ENCODE peak calls at places on chromosome 18, in seven cellular contexts. One of them, this sample, is unnamed.

GRCh38 chr18:46421973-46422551 is 235.0 kb downstream of the LOXHD1 start:
- DNase-seq in stomach: no peak
- DNase-seq in kidney epithelial cell: no peak
- DNase-seq in breast epithelium: no peak
- DNase-seq in BE2C: no peak
- DNase-seq in colonic mucosa: no peak
- DNase-seq in mucosa of descending colon: no peak
- DNase-seq in this sample: no peak

GRCh38 chr18:25044694-25045093 is 307.3 kb downstream of the ZNF521 start:
- DNase-seq in BE2C: no peak
- DNase-seq in stomach: no peak
- DNase-seq in mucosa of descending colon: no peak
- DNase-seq in kidney epithelial cell: no peak
- DNase-seq in breast epithelium: no peak
- DNase-seq in colonic mucosa: no peak
- DNase-seq in this sample: no peak

GRCh38 chr18:2918761-2919550 is 72.2 kb downstream of the EMILIN2 start:
- DNase-seq in colonic mucosa: peak; percentile 27
- DNase-seq in stomach: no peak
- DNase-seq in mucosa of descending colon: no peak
- DNase-seq in BE2C: no peak
- DNase-seq in breast epithelium: no peak
- DNase-seq in kidney epithelial cell: no peak
- DNase-seq in this sample: no peak

GRCh38 chr18:7317804-7318231 is 86.9 kb downstream of the LRRC30 start:
- DNase-seq in BE2C: no peak
- DNase-seq in kidney epithelial cell: peak; percentile 53
- DNase-seq in colonic mucosa: no peak
- DNase-seq in mucosa of descending colon: no peak
- DNase-seq in breast epithelium: no peak
- DNase-seq in stomach: no peak
- DNase-seq in this sample: no peak

GRCh38 chr18:35753306-35753910 is 171.9 kb downstream of the GALNT1 start:
- DNase-seq in mucosa of descending colon: no peak
- DNase-seq in BE2C: no peak
- DNase-seq in kidney epithelial cell: no peak
- DNase-seq in colonic mucosa: no peak
- DNase-seq in breast epithelium: no peak
- DNase-seq in stomach: no peak
- DNase-seq in this sample: no peak

GRCh38 chr18:44036500-44036899 is 644.2 kb upstream of the SETBP1 start:
- DNase-seq in stomach: peak; percentile 32
- DNase-seq in kidney epithelial cell: no peak
- DNase-seq in colonic mucosa: no peak
- DNase-seq in BE2C: peak; percentile 74
- DNase-seq in breast epithelium: no peak
- DNase-seq in mucosa of descending colon: no peak
- DNase-seq in this sample: no peak

GRCh38 chr18:47283476-47283875 is 32.0 kb upstream of the SKOR2 start:
- DNase-seq in breast epithelium: no peak
- DNase-seq in kidney epithelial cell: no peak
- DNase-seq in stomach: no peak
- DNase-seq in BE2C: no peak
- DNase-seq in mucosa of descending colon: no peak
- DNase-seq in colonic mucosa: no peak
- DNase-seq in this sample: no peak

GRCh38 chr18:2627821-2628276 is 27.7 kb upstream of the SMCHD1 start:
- DNase-seq in stomach: no peak
- DNase-seq in kidney epithelial cell: peak; percentile 31
- DNase-seq in colonic mucosa: no peak
- DNase-seq in mucosa of descending colon: no peak
- DNase-seq in breast epithelium: no peak
- DNase-seq in BE2C: no peak
- DNase-seq in this sample: no peak

GRCh38 chr18:33849731-33850130 is 271.7 kb downstream of the ASXL3 start:
- DNase-seq in kidney epithelial cell: no peak
- DNase-seq in stomach: no peak
- DNase-seq in breast epithelium: no peak
- DNase-seq in colonic mucosa: no peak
- DNase-seq in BE2C: no peak
- DNase-seq in mucosa of descending colon: no peak
- DNase-seq in this sample: no peak

GRCh38 chr18:35672897-35673296 is 91.4 kb downstream of the GALNT1 start:
- DNase-seq in mucosa of descending colon: no peak
- DNase-seq in stomach: no peak
- DNase-seq in kidney epithelial cell: no peak
- DNase-seq in breast epithelium: no peak
- DNase-seq in colonic mucosa: peak; percentile 69
- DNase-seq in BE2C: peak; percentile 6
- DNase-seq in this sample: no peak

GRCh38 chr18:36752929-36753865 is 75.6 kb downstream of the TPGS2 start:
- DNase-seq in stomach: no peak
- DNase-seq in breast epithelium: no peak
- DNase-seq in colonic mucosa: no peak
- DNase-seq in BE2C: no peak
- DNase-seq in mucosa of descending colon: no peak
- DNase-seq in kidney epithelial cell: no peak
- DNase-seq in this sample: no peak

GRCh38 chr18:10482985-10483949 is 28.8 kb downstream of the APCDD1 start:
- DNase-seq in stomach: no peak
- DNase-seq in mucosa of descending colon: no peak
- DNase-seq in BE2C: no peak
- DNase-seq in kidney epithelial cell: no peak
- DNase-seq in breast epithelium: no peak
- DNase-seq in colonic mucosa: peak; percentile 35
- DNase-seq in this sample: peak; percentile 68

GRCh38 chr18:48412339-48412929 is 3.3 kb upstream of the ZBTB7C start:
- DNase-seq in mucosa of descending colon: no peak
- DNase-seq in BE2C: peak; percentile 29
- DNase-seq in colonic mucosa: peak; percentile 41
- DNase-seq in kidney epithelial cell: no peak
- DNase-seq in breast epithelium: no peak
- DNase-seq in stomach: no peak
- DNase-seq in this sample: no peak

GRCh38 chr18:42922363-42922762 is 193.1 kb downstream of the RIT2 start:
- DNase-seq in BE2C: no peak
- DNase-seq in stomach: no peak
- DNase-seq in kidney epithelial cell: no peak
- DNase-seq in mucosa of descending colon: no peak
- DNase-seq in colonic mucosa: no peak
- DNase-seq in breast epithelium: no peak
- DNase-seq in this sample: no peak

GRCh38 chr18:37636831-37637230 is 71.2 kb upstream of the CELF4 start:
- DNase-seq in BE2C: no peak
- DNase-seq in colonic mucosa: no peak
- DNase-seq in mucosa of descending colon: no peak
- DNase-seq in breast epithelium: no peak
- DNase-seq in stomach: no peak
- DNase-seq in kidney epithelial cell: no peak
- DNase-seq in this sample: no peak

GRCh38 chr18:12656671-12657047 is 1.2 kb downstream of the SPIRE1 start:
- DNase-seq in stomach: no peak
- DNase-seq in breast epithelium: no peak
- DNase-seq in mucosa of descending colon: no peak
- DNase-seq in kidney epithelial cell: no peak
- DNase-seq in BE2C: no peak
- DNase-seq in colonic mucosa: no peak
- DNase-seq in this sample: no peak
- H3K36me3 ChIP-seq in stomach: no peaks in the 10 kb centered on the region
- H3K36me3 ChIP-seq in breast epithelium: no peaks in the 10 kb centered on the region
- H3K36me3 ChIP-seq in mucosa of descending colon: no peaks in the 10 kb centered on the region
- H3K36me3 ChIP-seq in kidney epithelial cell: no peaks in the 10 kb centered on the region
- H3K36me3 ChIP-seq in BE2C: no peaks in the 10 kb centered on the region
- H3K36me3 ChIP-seq in colonic mucosa: no peaks in the 10 kb centered on the region
- H3K36me3 ChIP-seq in this sample: no peaks in the 10 kb centered on the region

GRCh38 chr18:31591628-31592027 is at the start of gene TTR:
- DNase-seq in breast epithelium: no peak
- DNase-seq in kidney epithelial cell: no peak
- DNase-seq in colonic mucosa: no peak
- DNase-seq in stomach: peak; percentile 28
- DNase-seq in BE2C: no peak
- DNase-seq in mucosa of descending colon: no peak
- DNase-seq in this sample: no peak
- TF ChIP-seq CTCF in breast epithelium: no peak
- TF ChIP-seq CTCF in kidney epithelial cell: no peak
- TF ChIP-seq CTCF in colonic mucosa: no peak
- TF ChIP-seq CTCF in stomach: no peak
- TF ChIP-seq CTCF in BE2C: no peak
- TF ChIP-seq CTCF in mucosa of descending colon: no peak
- TF ChIP-seq CTCF in this sample: no peak

GRCh38 chr18:53644799-53645471 is 579.5 kb downstream of the MBD2 start:
- DNase-seq in kidney epithelial cell: no peak
- DNase-seq in stomach: no peak
- DNase-seq in colonic mucosa: no peak
- DNase-seq in BE2C: no peak
- DNase-seq in mucosa of descending colon: no peak
- DNase-seq in breast epithelium: no peak
- DNase-seq in this sample: no peak

GRCh38 chr18:53639696-53640095 is 584.8 kb downstream of the MBD2 start:
- DNase-seq in BE2C: no peak
- DNase-seq in stomach: no peak
- DNase-seq in mucosa of descending colon: no peak
- DNase-seq in kidney epithelial cell: no peak
- DNase-seq in colonic mucosa: no peak
- DNase-seq in breast epithelium: no peak
- DNase-seq in this sample: no peak
- H3K4me3 ChIP-seq in BE2C: no peak overlapping the region
- H3K4me3 ChIP-seq in stomach: no peak overlapping the region
- H3K4me3 ChIP-seq in mucosa of descending colon: no peak overlapping the region
- H3K4me3 ChIP-seq in kidney epithelial cell: no peak overlapping the region
- H3K4me3 ChIP-seq in colonic mucosa: no peak overlapping the region
- H3K4me3 ChIP-seq in breast epithelium: no peak overlapping the region
- H3K4me3 ChIP-seq in this sample: no peak overlapping the region

DNA sequence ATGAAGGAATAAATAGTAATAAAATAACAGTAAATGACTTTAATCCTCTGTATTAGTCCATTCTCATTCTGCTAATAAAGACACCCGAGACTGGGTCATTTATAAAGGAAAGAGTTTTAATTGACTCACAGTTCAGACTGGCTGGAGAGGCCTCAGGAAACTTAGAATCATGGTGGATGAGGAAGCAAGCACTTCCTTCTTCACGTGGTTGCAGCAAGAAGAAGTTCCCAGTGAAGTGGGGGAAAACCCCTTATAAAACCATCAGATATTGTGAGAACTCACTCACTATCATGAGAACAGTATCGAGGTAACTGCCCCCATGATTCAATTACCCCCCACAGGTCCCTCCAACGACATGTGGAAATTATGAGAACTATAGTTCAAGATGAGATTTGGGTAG is 727.9 kb upstream of the LINC00305 start:
- DNase-seq in colonic mucosa: no peak
- DNase-seq in kidney epithelial cell: no peak
- DNase-seq in breast epithelium: no peak
- DNase-seq in mucosa of descending colon: no peak
- DNase-seq in BE2C: no peak
- DNase-seq in stomach: no peak
- DNase-seq in this sample: no peak
- H3K36me3 ChIP-seq in colonic mucosa: no peaks in the 10 kb centered on the region
- H3K36me3 ChIP-seq in kidney epithelial cell: no peaks in the 10 kb centered on the region
- H3K36me3 ChIP-seq in breast epithelium: no peaks in the 10 kb centered on the region
- H3K36me3 ChIP-seq in mucosa of descending colon: no peaks in the 10 kb centered on the region
- H3K36me3 ChIP-seq in BE2C: no peaks in the 10 kb centered on the region
- H3K36me3 ChIP-seq in stomach: no peaks in the 10 kb centered on the region
- H3K36me3 ChIP-seq in this sample: no peaks in the 10 kb centered on the region

DNA sequence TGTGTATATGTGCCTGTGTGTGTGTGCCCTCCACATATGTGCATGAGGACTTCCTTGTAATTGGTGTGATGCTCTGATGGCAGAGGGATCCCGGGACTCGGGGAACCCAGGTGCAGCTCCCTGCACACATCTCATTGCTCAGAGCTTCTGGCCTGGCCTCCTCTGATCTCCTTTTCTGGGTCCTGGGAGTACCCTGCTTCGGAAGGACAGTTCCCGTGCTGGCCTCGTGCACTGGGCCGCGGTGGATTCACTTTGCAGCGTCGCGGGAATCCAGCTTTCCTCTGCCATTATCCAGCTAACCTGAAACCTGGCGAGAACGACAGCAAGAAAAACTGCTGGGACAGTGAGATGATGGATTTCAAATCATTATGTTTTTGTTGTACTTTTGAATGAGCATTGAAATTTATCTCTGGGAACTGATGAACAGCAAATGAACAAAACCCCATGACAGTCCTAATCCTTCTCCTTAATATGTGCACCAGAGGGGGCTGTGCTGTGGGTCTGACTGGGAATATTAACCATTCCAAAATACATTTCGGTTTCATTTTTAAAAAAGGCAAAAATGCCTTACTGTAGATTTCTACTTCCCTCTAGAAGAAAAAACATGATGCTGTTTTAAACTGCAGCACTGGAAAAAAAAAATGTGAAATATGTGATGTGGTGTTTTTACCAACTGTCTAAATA is 78.2 kb downstream of the PTGR3 start:
- DNase-seq in stomach: no peak
- DNase-seq in colonic mucosa: peak; percentile 13
- DNase-seq in mucosa of descending colon: no peak
- DNase-seq in breast epithelium: peak; percentile 11
- DNase-seq in BE2C: no peak
- DNase-seq in kidney epithelial cell: no peak
- DNase-seq in this sample: no peak
- TF ChIP-seq CTCF in stomach: no peak
- TF ChIP-seq CTCF in colonic mucosa: no peak
- TF ChIP-seq CTCF in mucosa of descending colon: no peak
- TF ChIP-seq CTCF in breast epithelium: no peak
- TF ChIP-seq CTCF in BE2C: no peak
- TF ChIP-seq CTCF in kidney epithelial cell: no peak
- TF ChIP-seq CTCF in this sample: no peak

GRCh38 chr18:62881509-62882016 is 166.2 kb downstream of the PHLPP1 start:
- DNase-seq in breast epithelium: peak; percentile 48
- DNase-seq in colonic mucosa: no peak
- DNase-seq in mucosa of descending colon: no peak
- DNase-seq in stomach: no peak
- DNase-seq in kidney epithelial cell: peak; percentile 89
- DNase-seq in BE2C: no peak
- DNase-seq in this sample: no peak
- H3K4me3 ChIP-seq in breast epithelium: no peak overlapping the region
- H3K4me3 ChIP-seq in colonic mucosa: no peak overlapping the region
- H3K4me3 ChIP-seq in mucosa of descending colon: no peak overlapping the region
- H3K4me3 ChIP-seq in stomach: no peak overlapping the region
- H3K4me3 ChIP-seq in kidney epithelial cell: no peak overlapping the region
- H3K4me3 ChIP-seq in BE2C: no peak overlapping the region
- H3K4me3 ChIP-seq in this sample: no peak overlapping the region

DNA sequence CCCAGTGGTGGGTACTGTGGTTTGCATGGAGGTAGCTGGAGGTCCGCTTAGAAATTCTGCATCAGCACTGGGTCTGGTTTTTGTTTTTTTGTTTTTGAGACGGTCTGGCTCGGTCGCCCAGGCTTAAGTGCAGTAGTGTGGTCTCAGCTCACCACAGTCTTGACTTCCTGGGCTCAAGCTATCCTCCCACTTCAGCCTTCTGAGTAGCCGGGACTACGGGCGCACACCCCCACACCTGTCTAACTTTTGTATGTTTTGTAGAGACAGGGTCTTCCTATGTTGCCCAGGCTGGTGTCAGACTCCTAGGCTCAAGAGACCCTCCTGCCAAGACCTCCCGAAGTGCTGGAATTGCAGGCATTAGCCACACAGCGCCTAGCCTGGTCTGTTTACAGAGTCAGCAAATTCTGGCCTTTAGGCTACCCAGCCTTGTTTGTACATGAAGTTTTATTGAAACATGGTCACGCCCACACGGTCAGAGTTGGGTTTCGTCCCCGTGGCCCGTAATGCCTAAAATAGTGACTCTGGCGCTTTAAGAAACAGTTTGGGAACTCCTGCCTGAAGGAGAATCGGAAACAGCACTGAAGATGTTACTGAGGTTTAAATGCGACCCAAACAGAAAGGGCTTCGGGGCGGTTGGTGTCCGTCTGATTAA is 32.7 kb downstream of the CTDP1 start:
- DNase-seq in breast epithelium: no peak
- DNase-seq in kidney epithelial cell: no peak
- DNase-seq in mucosa of descending colon: no peak
- DNase-seq in stomach: no peak
- DNase-seq in colonic mucosa: no peak
- DNase-seq in BE2C: no peak
- DNase-seq in this sample: no peak
- H3K36me3 ChIP-seq in breast epithelium: no peaks in the 10 kb centered on the region
- H3K36me3 ChIP-seq in kidney epithelial cell: peaks cover under 1% of the 10 kb centered on the region
- H3K36me3 ChIP-seq in mucosa of descending colon: no peaks in the 10 kb centered on the region
- H3K36me3 ChIP-seq in stomach: peaks cover 99% of the 10 kb centered on the region
- H3K36me3 ChIP-seq in colonic mucosa: peaks cover 8% of the 10 kb centered on the region
- H3K36me3 ChIP-seq in BE2C: no peaks in the 10 kb centered on the region
- H3K36me3 ChIP-seq in this sample: peaks cover 36% of the 10 kb centered on the region

This sample was measured in GM06990.